ENCODE peak calls at places on chromosomes 16 and 17, in nine cellular contexts. G, L, D, B, X, V, I, O and C are unnamed samples.

GRCh38 chr17:36930501-36930900 is 6.8 kb upstream of the LHX1 start:
- DNase-seq in G (no peak), L (no peak), D (no peak), B (no peak), X (no peak), V (no peak), I (no peak), O (no peak), C (no peak)

GRCh38 chr17:36197389-36197708 is 791 bp upstream of the CCL3L1 start:
- DNase-seq in G (peak; percentile 11), L (no peak), D (no peak), B (no peak), X (no peak), V (peak; percentile 35), I (no peak), O (no peak), C (peak; percentile 47)

GRCh38 chr16:919658-920631 is 50.8 kb downstream of the LMF1 start:
- DNase-seq in G (no peak), L (no peak), D (no peak), B (no peak), X (no peak), V (no peak), I (no peak), O (peak; percentile 43), C (no peak)

GRCh38 chr16:1435921-1436697 is 5.2 kb downstream of the PERCC1 start:
- DNase-seq in G (no peak), L (no peak), D (no peak), B (no peak), X (no peak), V (no peak), I (no peak), O (no peak), C (no peak)

GRCh38 chr17:18980682-18981384 is 23.7 kb downstream of the FAM83G start:
- DNase-seq in G (no peak), L (no peak), D (no peak), B (no peak), X (no peak), V (no peak), I (no peak), O (peak; percentile 40), C (no peak)

GRCh38 chr17:2593846-2594656 is 597 bp downstream of the PAFAH1B1 start:
- DNase-seq in G (peak; percentile 27), L (peak; percentile 49), D (peak; percentile 50), B (peak; percentile 66), X (peak; percentile 74), V (peak; percentile 54), I (peak; percentile 32), O (peak; percentile 80), C (peak; percentile 85)

GRCh38 chr17:50721194-50722010 is 2.0 kb downstream of the LUC7L3 start:
- DNase-seq in G (peak; percentile 22), L (no peak), D (no peak), B (peak; percentile 30), X (no peak), V (peak; percentile 36), I (no peak), O (no peak), C (no peak)

GRCh38 chr17:45302649-45303173 is 14.1 kb downstream of the MAP3K14 start:
- DNase-seq in G (peak; percentile 9), L (no peak), D (no peak), B (no peak), X (no peak), V (peak; percentile 58), I (no peak), O (peak; percentile 91), C (no peak)

GRCh38 chr16:31664683-31665482 is 137.2 kb downstream of the AHSP start:
- DNase-seq in G (no peak), L (no peak), D (no peak), B (no peak), X (no peak), V (peak; percentile 0), I (no peak), O (peak; percentile 22), C (no peak)

GRCh38 chr16:2524339-2524938 is 4.3 kb downstream of the AMDHD2 start:
- DNase-seq in G (no peak), L (no peak), D (no peak), B (no peak), X (no peak), V (no peak), I (no peak), O (no peak), C (no peak)

GRCh38 chr17:65522751-65523404 is 38.6 kb downstream of the AXIN2 start:
- DNase-seq in G (no peak), L (no peak), D (no peak), B (no peak), X (no peak), V (no peak), I (no peak), O (no peak), C (no peak)

GRCh38 chr16:49575352-49576172 is 202.0 kb downstream of the C16orf78 start:
- DNase-seq in G (no peak), L (peak; percentile 71), D (no peak), B (no peak), X (no peak), V (no peak), I (no peak), O (no peak), C (no peak)

GRCh38 chr17:14922421-14922820 is 342.7 kb downstream of the PMP22 start:
- DNase-seq in G (no peak), L (no peak), D (no peak), B (no peak), X (no peak), V (no peak), I (no peak), O (peak; percentile 30), C (no peak)

GRCh38 chr16:10988164-10988803 is 43.9 kb downstream of the CLEC16A start:
- DNase-seq in G (no peak), L (no peak), D (no peak), B (no peak), X (no peak), V (peak; percentile 28), I (no peak), O (no peak), C (no peak)

GRCh38 chr17:77349976-77350830 is 209.4 kb downstream of the SEC14L1 start:
- DNase-seq in G (peak; percentile 43), L (no peak), D (no peak), B (no peak), X (no peak), V (no peak), I (no peak), O (peak; percentile 54), C (peak; percentile 39)

GRCh38 chr17:3804503-3804931 is 3.5 kb upstream of the ITGAE start:
- DNase-seq in G (no peak), L (peak; percentile 60), D (no peak), B (no peak), X (no peak), V (no peak), I (no peak), O (peak; percentile 49), C (no peak)

GRCh38 chr17:6752068-6752909 is 3.6 kb upstream of the XAF1 start:
- DNase-seq in G (peak; percentile 59), L (no peak), D (no peak), B (peak; percentile 98), X (no peak), V (peak; percentile 81), I (peak; percentile 98), O (peak; percentile 100), C (no peak)

GRCh38 chr16:85389679-85390470 is 223.2 kb upstream of the GSE1 start:
- DNase-seq in G (no peak), L (no peak), D (no peak), B (no peak), X (no peak), V (no peak), I (no peak), O (no peak), C (no peak)

GRCh38 chr16:72791786-72792185 is 256.1 kb downstream of the ZFHX3 start:
- DNase-seq in G (no peak), L (no peak), D (no peak), B (no peak), X (no peak), V (no peak), I (no peak), O (no peak), C (no peak)

GRCh38 chr16:54847207-54847606 is 83.5 kb upstream of the IRX5 start:
- DNase-seq in G (no peak), L (no peak), D (no peak), B (no peak), X (no peak), V (no peak), I (no peak), O (no peak), C (no peak)

GRCh38 chr17:17743391-17744112 is 62.3 kb downstream of the RAI1 start:
- DNase-seq in G (no peak), L (no peak), D (no peak), B (no peak), X (no peak), V (no peak), I (no peak), O (no peak), C (no peak)

GRCh38 chr16:77894054-77894632 is 105.8 kb downstream of the VAT1L start:
- DNase-seq in G (no peak), L (no peak), D (no peak), B (no peak), X (no peak), V (no peak), I (no peak), O (no peak), C (no peak)

GRCh38 chr17:81437221-81437651 is 42.0 kb downstream of the BAHCC1 start:
- DNase-seq in G (no peak), L (no peak), D (no peak), B (no peak), X (no peak), V (no peak), I (no peak), O (no peak), C (no peak)

GRCh38 chr17:63996430-63997182 is 1.5 kb upstream of the PRR29 start:
- DNase-seq in G (no peak), L (no peak), D (no peak), B (no peak), X (no peak), V (no peak), I (no peak), O (no peak), C (no peak)

GRCh38 chr16:73054131-73054496 is 6.2 kb upstream of the ZFHX3 start:
- DNase-seq in G (no peak), L (no peak), D (no peak), B (no peak), X (no peak), V (no peak), I (no peak), O (no peak), C (no peak)

GRCh38 chr16:88784074-88784855 is 755 bp downstream of the PIEZO1 start:
- DNase-seq in G (peak; percentile 60), L (no peak), D (no peak), B (peak; percentile 84), X (no peak), V (peak; percentile 76), I (no peak), O (peak; percentile 78), C (no peak)

GRCh38 chr17:50691550-50692447 is 15.9 kb downstream of the ANKRD40 start:
- DNase-seq in G (no peak), L (no peak), D (no peak), B (no peak), X (no peak), V (no peak), I (no peak), O (no peak), C (no peak)

GRCh38 chr17:9427460-9428315 is 147.9 kb downstream of the STX8 start:
- DNase-seq in G (no peak), L (no peak), D (no peak), B (no peak), X (no peak), V (no peak), I (no peak), O (no peak), C (no peak)

GRCh38 chr16:56830669-56831068 is 34.3 kb upstream of the SLC12A3 start:
- DNase-seq in G (no peak), L (no peak), D (no peak), B (no peak), X (no peak), V (no peak), I (no peak), O (no peak), C (no peak)

GRCh38 chr17:44198721-44199552 is 747 bp downstream of the ATXN7L3 start:
- DNase-seq in G (peak; percentile 40), L (no peak), D (no peak), B (peak; percentile 46), X (peak; percentile 47), V (peak; percentile 43), I (no peak), O (peak; percentile 60), C (no peak)

GRCh38 chr17:61159415-61159814 is 240.2 kb upstream of the TBX2 start:
- DNase-seq in G (no peak), L (no peak), D (no peak), B (no peak), X (no peak), V (no peak), I (no peak), O (no peak), C (no peak)